ENCODE peak calls at places on chromosomes 5 and 9, in five cellular contexts. U, Z, A, E and K are unnamed samples.

GRCh38 chr9:96500696-96501660 is 51.0 kb downstream of the HABP4 start:
- DNase-seq in U (no peak), Z (no peak), A (no peak), E (no peak), K (no peak)

GRCh38 chr9:137007816-137008270 is 11.5 kb upstream of the CLIC3 start:
- DNase-seq in U (no peak), Z (no peak), A (no peak), E (no peak), K (no peak)

GRCh38 chr9:113131689-113132151 is 19.1 kb upstream of the SLC31A2 start:
- DNase-seq in U (no peak), Z (no peak), A (no peak), E (peak), K (no peak)

GRCh38 chr9:94813379-94813778 is 86.9 kb downstream of the AOPEP start:
- DNase-seq in U (no peak), Z (no peak), A (no peak), E (no peak), K (no peak)

GRCh38 chr9:137304383-137305059 is 2.5 kb upstream of the NRARP start:
- DNase-seq in U (peak), Z (no peak), A (no peak), E (no peak), K (no peak)

GRCh38 chr9:101443358-101443757 is 7.8 kb upstream of the ALDOB start:
- DNase-seq in U (peak), Z (no peak), A (no peak), E (peak), K (no peak)

GRCh38 chr5:67095346-67095871 is 101.2 kb downstream of the CD180 start:
- DNase-seq in U (peak), Z (peak), A (peak), E (peak), K (no peak)

GRCh38 chr5:38925154-38925925 is 79.5 kb downstream of the OSMR start:
- DNase-seq in U (peak), Z (peak), A (peak), E (peak), K (no peak)

GRCh38 chr5:142472306-142472951 is 147.6 kb upstream of the SPRY4 start:
- DNase-seq in U (no peak), Z (peak), A (peak), E (peak), K (no peak)

GRCh38 chr5:35236770-35237169 is 6.5 kb upstream of the PRLR start:
- DNase-seq in U (no peak), Z (no peak), A (no peak), E (no peak), K (no peak)

GRCh38 chr5:73625314-73625904 is 587 bp upstream of the ARHGEF28 start:
- DNase-seq in U (no peak), Z (no peak), A (no peak), E (peak), K (peak)

GRCh38 chr5:81854915-81855314 is 104.0 kb upstream of the SSBP2 start:
- DNase-seq in U (no peak), Z (no peak), A (no peak), E (no peak), K (no peak)

GRCh38 chr5:126624534-126624933 is 23.8 kb downstream of the PHAX start:
- DNase-seq in U (no peak), Z (peak), A (peak), E (peak), K (peak)